ENCODE peak calls at places on chromosomes 16 and 17, in ten cellular contexts. N is effector memory CD4-positive, alpha-beta T cell; Y is iris pigment epithelial cell; E is NCI-H1417; H is endothelial cell; C is upper lobe of right lung; S is ureter; A is CD8-positive, alpha-beta memory T cell; V is uterus; I is cardiac septum. O is an unnamed sample.

GRCh38 chr16:60107467-60107866 is 1373.4 kb upstream of the GOT2 start:
- DNase-seq in N (no peak), Y (no peak), E (no peak), H (no peak), C (no peak), S (no peak), A (no peak), V (no peak), I (no peak), O (no peak)

GRCh38 chr16:23699100-23699499 is 13.9 kb downstream of the ERN2 start:
- DNase-seq in N (no peak), Y (no peak), E (no peak), H (no peak), C (no peak), S (peak), A (no peak), V (no peak), I (no peak), O (no peak)

GRCh38 chr16:67150058-67150832 is 553 bp downstream of the B3GNT9 start:
- DNase-seq in N (no peak), Y (peak), E (peak), H (peak), C (peak), S (no peak), A (no peak), V (no peak), I (no peak), O (peak)

GRCh38 chr16:57507414-57508083 is 21.3 kb upstream of the DOK4 start:
- DNase-seq in N (no peak), Y (no peak), E (peak), H (no peak), C (no peak), S (no peak), A (no peak), V (no peak), I (no peak), O (peak)

GRCh38 chr16:88700636-88701482 is 5.3 kb downstream of the RNF166 start:
- DNase-seq in N (peak), Y (peak), E (no peak), H (peak), C (peak), S (peak), A (peak), V (peak), I (peak), O (no peak)

GRCh38 chr17:12022310-12022709 is 1.6 kb downstream of the MAP2K4 start:
- DNase-seq in N (no peak), Y (no peak), E (no peak), H (no peak), C (no peak), S (no peak), A (no peak), V (no peak), I (no peak), O (no peak)

GRCh38 chr16:25868041-25868600 is 176.4 kb downstream of the HS3ST4 start:
- DNase-seq in N (no peak), Y (no peak), E (no peak), H (no peak), C (no peak), S (no peak), A (no peak), V (no peak), I (no peak), O (no peak)

GRCh38 chr17:78944956-78945355 is 19.8 kb upstream of the TIMP2 start:
- DNase-seq in N (no peak), Y (no peak), E (peak), H (no peak), C (no peak), S (no peak), A (no peak), V (no peak), I (no peak), O (no peak)

GRCh38 chr16:84225571-84225970 is 14.2 kb downstream of the KCNG4 start:
- DNase-seq in N (no peak), Y (no peak), E (no peak), H (no peak), C (no peak), S (no peak), A (no peak), V (no peak), I (no peak), O (no peak)

GRCh38 chr17:79977711-79978544 is 57.7 kb downstream of the TBC1D16 start:
- DNase-seq in N (no peak), Y (peak), E (no peak), H (no peak), C (peak), S (no peak), A (no peak), V (peak), I (no peak), O (peak)

O was measured in retina.